ENCODE peak calls at places on chromosomes 2 and 18, in five cellular contexts. X is uterus; Z is cardiac muscle cell; U is CD8-positive, alpha-beta T cell; J is pancreas. I is an unnamed sample. For H3K36me3 and H3K4me1, the result is how much of the 10 kb centered on the place peaks cover.

GRCh38 chr2:36482576-36483214 is 115.3 kb downstream of the FEZ2 start:
- DNase-seq in Z (peak), U (no peak), J (no peak), X (no peak), I (no peak)

GRCh38 chr18:34738173-34738894 is 28.2 kb downstream of the DTNA start:
- DNase-seq in Z (peak), U (no peak), X (no peak), J (no peak), I (no peak)

GRCh38 chr18:26547302-26548143 is 830 bp downstream of the KCTD1 start:
- DNase-seq in J (peak), Z (peak), U (peak), X (peak), I (peak)

GRCh38 chr18:64919971-64920370 is 771.1 kb upstream of the LINC00305 start:
- DNase-seq in J (no peak), X (no peak), Z (no peak), U (no peak), I (no peak)

GRCh38 chr2:20365249-20365817 is 14.7 kb upstream of the PUM2 start:
- DNase-seq in J (no peak), Z (peak), U (no peak), X (no peak), I (no peak)

GRCh38 chr2:45661828-45662227 is 10.4 kb downstream of the PRKCE start:
- DNase-seq in J (no peak), X (no peak), U (no peak), Z (no peak), I (no peak)

GRCh38 chr18:24937624-24938285 is 414.2 kb downstream of the ZNF521 start:
- DNase-seq in X (peak), U (no peak), Z (no peak), J (no peak), I (no peak)

GRCh38 chr2:104563398-104564024 is 290.4 kb upstream of the POU3F3 start:
- DNase-seq in U (no peak), Z (no peak), J (peak), X (no peak), I (no peak)

GRCh38 chr2:124778076-124778475 is 753.0 kb downstream of the CNTNAP5 start:
- DNase-seq in Z (peak), J (no peak), X (no peak), U (no peak), I (no peak)

GRCh38 chr2:19711470-19712372 is 190.1 kb downstream of the TTC32 start:
- DNase-seq in X (peak), J (no peak), Z (peak), U (no peak), I (no peak)

GRCh38 chr2:66301073-66301766 is 133.7 kb upstream of the MEIS1 start:
- DNase-seq in J (no peak), Z (peak), X (peak), U (no peak), I (no peak)

GRCh38 chr2:75640621-75641121 is 5.9 kb upstream of the MRPL19 start:
- DNase-seq in U (peak), J (peak), Z (peak), X (peak), I (peak)

GRCh38 chr2:55827855-55828254 is 95.7 kb downstream of the EFEMP1 start:
- DNase-seq in J (no peak), Z (peak), X (no peak), U (no peak), I (no peak)

GRCh38 chr18:13262839-13263691 is 44.5 kb downstream of the LDLRAD4 start:
- DNase-seq in X (no peak), Z (no peak), J (no peak), U (no peak), I (no peak)

DNA sequence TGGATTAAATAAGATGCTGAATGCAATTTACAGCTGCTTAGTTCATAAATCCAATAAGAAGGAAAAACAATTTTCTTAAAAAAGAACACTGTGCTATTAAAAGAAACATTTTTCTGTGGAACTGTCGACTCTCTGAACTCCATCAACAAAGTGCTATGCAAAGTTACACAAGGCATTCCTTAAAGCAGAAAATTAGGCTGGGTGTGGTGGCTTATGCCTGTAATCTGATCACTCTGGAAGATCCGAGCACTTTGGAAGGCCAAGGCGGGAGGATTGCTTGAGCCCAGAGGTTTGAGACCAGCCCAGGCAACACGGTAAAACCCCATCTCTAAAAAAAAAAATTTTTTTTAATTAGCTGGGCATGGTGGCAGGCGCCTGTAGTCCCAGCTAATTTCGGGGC is 13.0 kb downstream of the MCM6 start:
- DNase-seq in Z (no peak), J (no peak), U (no peak), X (no peak), I (no peak)
- H3K36me3 ChIP-seq in Z (under half), J (under half), U (under half), X (under half), I (under half)

GRCh38 chr18:23238152-23238531 is 102.9 kb downstream of the CABLES1 start:
- DNase-seq in J (no peak), U (no peak), X (peak), Z (peak), I (peak)
- H3K4me1 ChIP-seq in J (under half), U (under half), X (under half), Z (under half), I (under half)

DNA sequence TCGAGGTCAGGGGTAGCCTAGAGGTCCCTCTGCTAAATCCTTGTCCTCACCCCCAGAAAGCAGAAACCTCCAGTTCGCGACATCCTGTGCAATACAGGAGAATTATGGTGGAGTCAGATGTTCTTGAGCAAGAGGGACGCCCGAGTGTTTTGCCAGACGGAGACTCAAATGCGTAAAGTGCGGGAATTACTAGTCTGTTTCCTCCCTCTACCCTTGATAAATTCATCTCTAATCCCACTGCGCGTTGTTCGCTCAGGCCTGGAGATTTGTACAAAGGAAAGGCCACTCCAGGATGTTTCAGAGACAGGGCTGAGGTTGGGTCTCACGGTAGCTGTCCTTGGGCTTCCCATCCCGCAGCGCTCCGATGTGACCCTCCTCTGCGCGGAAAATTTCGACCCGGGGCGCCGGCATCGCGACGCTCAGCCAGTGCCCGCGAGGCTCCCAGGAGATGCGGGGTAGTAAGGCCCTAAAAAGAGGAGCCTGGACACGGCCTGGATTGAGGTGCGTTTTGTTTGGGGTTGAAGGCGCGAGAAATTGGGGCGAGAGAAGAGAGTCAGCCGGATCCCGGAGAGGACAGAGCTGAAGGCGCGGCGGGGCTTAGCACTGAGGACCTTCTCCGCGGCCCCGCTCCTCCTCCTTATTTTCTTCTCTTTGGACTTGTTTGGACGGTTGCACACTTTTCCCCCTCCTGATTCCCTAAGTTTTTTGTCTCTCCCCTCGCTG is 2.6 kb upstream of the NEUROD1 start:
- DNase-seq in U (no peak), Z (no peak), X (no peak), J (no peak), I (no peak)
- H3K4me3 ChIP-seq in U (no peak), Z (peak), X (no peak), J (no peak), I (no peak)

DNA sequence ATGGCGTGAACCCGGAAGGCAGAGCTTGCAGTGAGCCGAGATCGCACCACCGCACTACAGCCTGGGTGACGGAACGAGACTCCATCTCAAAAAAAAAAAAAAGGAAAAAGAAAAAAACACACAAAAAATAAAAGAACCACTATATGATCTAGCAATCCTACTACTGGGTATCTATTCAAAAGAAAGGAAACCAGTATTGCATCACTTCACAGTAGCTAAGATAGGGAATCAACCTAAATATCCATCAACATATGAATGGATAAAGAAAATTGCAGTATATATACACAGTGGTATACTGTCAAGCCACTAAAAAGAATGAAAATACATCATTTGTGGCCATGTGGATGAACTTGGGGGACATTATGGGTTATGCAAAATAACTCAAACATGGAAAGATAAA is 37.9 kb downstream of the METTL21A start:
- DNase-seq in X (no peak), U (no peak), Z (no peak), J (no peak), I (no peak)
- H3K36me3 ChIP-seq in X (under half), U (under half), Z (under half), J (under half), I (under half)